ENCODE peak calls at places on chromosomes 13 and 19, in nine cellular contexts. One of them, this sample, is unnamed.

GRCh38 chr13:108915634-108916497 is 286.5 kb downstream of the MYO16 start:
- DNase-seq in stimulated activated CD4-positive, alpha-beta T cell treated with anti-CD3 and anti-CD28 coated beads, Interleukin-1b, Interleukin-23, amount 100 ng/mL, for 24 hours: peak; percentile 76
- DNase-seq in effector memory CD8-positive, alpha-beta T cell: no peak
- DNase-seq in activated naive CD4-positive, alpha-beta T cell treated with anti-CD3 and anti-CD28 coated beads, Interleukin-2, amount 10 ng/mL, durations not matched to agents 7 days and 5 days: peak; percentile 85
- DNase-seq in suprapubic skin: peak; percentile 91
- DNase-seq in SK-N-MC: no peak
- DNase-seq in iPS-NIHi11: peak; percentile 68
- DNase-seq in dermis microvascular lymphatic vessel endothelial cell: peak; percentile 99
- DNase-seq in amniotic stem cell: peak; percentile 86
- DNase-seq in this sample: peak; percentile 79

GRCh38 chr19:55305491-55305890 is 19.6 kb downstream of the TMEM150B start:
- DNase-seq in activated naive CD4-positive, alpha-beta T cell treated with anti-CD3 and anti-CD28 coated beads, Interleukin-2, amount 10 ng/mL, durations not matched to agents 7 days and 5 days: peak; percentile 71
- DNase-seq in suprapubic skin: no peak
- DNase-seq in SK-N-MC: no peak
- DNase-seq in iPS-NIHi11: peak; percentile 78
- DNase-seq in amniotic stem cell: no peak
- DNase-seq in dermis microvascular lymphatic vessel endothelial cell: peak; percentile 44
- DNase-seq in effector memory CD8-positive, alpha-beta T cell: peak; percentile 39
- DNase-seq in stimulated activated CD4-positive, alpha-beta T cell treated with anti-CD3 and anti-CD28 coated beads, Interleukin-1b, Interleukin-23, amount 100 ng/mL, for 24 hours: peak; percentile 30
- DNase-seq in this sample: peak; percentile 53

GRCh38 chr19:29674374-29675119 is 9.3 kb downstream of the PLEKHF1 start:
- DNase-seq in iPS-NIHi11: no peak
- DNase-seq in suprapubic skin: peak; percentile 52
- DNase-seq in dermis microvascular lymphatic vessel endothelial cell: no peak
- DNase-seq in amniotic stem cell: no peak
- DNase-seq in SK-N-MC: no peak
- DNase-seq in activated naive CD4-positive, alpha-beta T cell treated with anti-CD3 and anti-CD28 coated beads, Interleukin-2, amount 10 ng/mL, durations not matched to agents 7 days and 5 days: no peak
- DNase-seq in stimulated activated CD4-positive, alpha-beta T cell treated with anti-CD3 and anti-CD28 coated beads, Interleukin-1b, Interleukin-23, amount 100 ng/mL, for 24 hours: no peak
- DNase-seq in effector memory CD8-positive, alpha-beta T cell: no peak
- DNase-seq in this sample: no peak

GRCh38 chr19:16778796-16779411 is 50.3 kb upstream of the SIN3B start:
- DNase-seq in iPS-NIHi11: peak; percentile 80
- DNase-seq in stimulated activated CD4-positive, alpha-beta T cell treated with anti-CD3 and anti-CD28 coated beads, Interleukin-1b, Interleukin-23, amount 100 ng/mL, for 24 hours: peak; percentile 28
- DNase-seq in dermis microvascular lymphatic vessel endothelial cell: peak; percentile 70
- DNase-seq in suprapubic skin: no peak
- DNase-seq in effector memory CD8-positive, alpha-beta T cell: peak; percentile 34
- DNase-seq in SK-N-MC: peak; percentile 22
- DNase-seq in activated naive CD4-positive, alpha-beta T cell treated with anti-CD3 and anti-CD28 coated beads, Interleukin-2, amount 10 ng/mL, durations not matched to agents 7 days and 5 days: peak; percentile 78
- DNase-seq in amniotic stem cell: peak; percentile 4
- DNase-seq in this sample: peak; percentile 63

GRCh38 chr13:63501702-63502101 is 2086.1 kb upstream of the PCDH20 start:
- DNase-seq in activated naive CD4-positive, alpha-beta T cell treated with anti-CD3 and anti-CD28 coated beads, Interleukin-2, amount 10 ng/mL, durations not matched to agents 7 days and 5 days: no peak
- DNase-seq in dermis microvascular lymphatic vessel endothelial cell: no peak
- DNase-seq in stimulated activated CD4-positive, alpha-beta T cell treated with anti-CD3 and anti-CD28 coated beads, Interleukin-1b, Interleukin-23, amount 100 ng/mL, for 24 hours: no peak
- DNase-seq in SK-N-MC: no peak
- DNase-seq in effector memory CD8-positive, alpha-beta T cell: no peak
- DNase-seq in iPS-NIHi11: no peak
- DNase-seq in suprapubic skin: no peak
- DNase-seq in amniotic stem cell: no peak
- DNase-seq in this sample: no peak

GRCh38 chr19:15456871-15457700 is 7.3 kb downstream of the RASAL3 start:
- DNase-seq in stimulated activated CD4-positive, alpha-beta T cell treated with anti-CD3 and anti-CD28 coated beads, Interleukin-1b, Interleukin-23, amount 100 ng/mL, for 24 hours: no peak
- DNase-seq in dermis microvascular lymphatic vessel endothelial cell: no peak
- DNase-seq in activated naive CD4-positive, alpha-beta T cell treated with anti-CD3 and anti-CD28 coated beads, Interleukin-2, amount 10 ng/mL, durations not matched to agents 7 days and 5 days: peak; percentile 30
- DNase-seq in iPS-NIHi11: peak; percentile 90
- DNase-seq in suprapubic skin: no peak
- DNase-seq in SK-N-MC: no peak
- DNase-seq in amniotic stem cell: no peak
- DNase-seq in effector memory CD8-positive, alpha-beta T cell: no peak
- DNase-seq in this sample: peak; percentile 51

GRCh38 chr19:42443944-42444398 is 1.2 kb upstream of the CXCL17 start:
- DNase-seq in SK-N-MC: no peak
- DNase-seq in stimulated activated CD4-positive, alpha-beta T cell treated with anti-CD3 and anti-CD28 coated beads, Interleukin-1b, Interleukin-23, amount 100 ng/mL, for 24 hours: no peak
- DNase-seq in activated naive CD4-positive, alpha-beta T cell treated with anti-CD3 and anti-CD28 coated beads, Interleukin-2, amount 10 ng/mL, durations not matched to agents 7 days and 5 days: no peak
- DNase-seq in amniotic stem cell: no peak
- DNase-seq in dermis microvascular lymphatic vessel endothelial cell: no peak
- DNase-seq in iPS-NIHi11: no peak
- DNase-seq in effector memory CD8-positive, alpha-beta T cell: no peak
- DNase-seq in suprapubic skin: no peak
- DNase-seq in this sample: no peak

GRCh38 chr13:113825851-113826250 is 38.0 kb downstream of the GAS6 start:
- DNase-seq in activated naive CD4-positive, alpha-beta T cell treated with anti-CD3 and anti-CD28 coated beads, Interleukin-2, amount 10 ng/mL, durations not matched to agents 7 days and 5 days: no peak
- DNase-seq in iPS-NIHi11: peak; percentile 33
- DNase-seq in suprapubic skin: no peak
- DNase-seq in SK-N-MC: no peak
- DNase-seq in amniotic stem cell: no peak
- DNase-seq in dermis microvascular lymphatic vessel endothelial cell: no peak
- DNase-seq in stimulated activated CD4-positive, alpha-beta T cell treated with anti-CD3 and anti-CD28 coated beads, Interleukin-1b, Interleukin-23, amount 100 ng/mL, for 24 hours: no peak
- DNase-seq in effector memory CD8-positive, alpha-beta T cell: no peak
- DNase-seq in this sample: no peak

GRCh38 chr13:110965038-110965754 is 50.3 kb upstream of the ANKRD10 start:
- DNase-seq in stimulated activated CD4-positive, alpha-beta T cell treated with anti-CD3 and anti-CD28 coated beads, Interleukin-1b, Interleukin-23, amount 100 ng/mL, for 24 hours: no peak
- DNase-seq in iPS-NIHi11: no peak
- DNase-seq in dermis microvascular lymphatic vessel endothelial cell: peak; percentile 29
- DNase-seq in effector memory CD8-positive, alpha-beta T cell: no peak
- DNase-seq in SK-N-MC: no peak
- DNase-seq in suprapubic skin: no peak
- DNase-seq in activated naive CD4-positive, alpha-beta T cell treated with anti-CD3 and anti-CD28 coated beads, Interleukin-2, amount 10 ng/mL, durations not matched to agents 7 days and 5 days: no peak
- DNase-seq in amniotic stem cell: peak; percentile 40
- DNase-seq in this sample: no peak

This sample was measured in B cell.